ENCODE peak calls at places on chromosomes 6 and 20, in ten cellular contexts. M is Panc1, Y is PC-9, F is mesendoderm, Q is BJ, B is HAP-1, W is WERI-Rb-1, X is SK-N-SH, I is aorta, C is brain microvascular endothelial cell. H is an unnamed sample.

GRCh38 chr6:4607026-4607704 is 169.0 kb upstream of the CDYL start:
- DNase-seq in W (no peak), Y (peak; percentile 70), Q (peak; percentile 39), M (no peak), C (peak; percentile 20), X (no peak), F (no peak), B (no peak), I (peak; percentile 62), H (no peak)

GRCh38 chr20:57498425-57499400 is 26.2 kb downstream of the CTCFL start:
- DNase-seq in W (peak; percentile 70), M (no peak), C (peak; percentile 29), Q (no peak), I (no peak), X (peak; percentile 60), F (peak; percentile 79), Y (peak; percentile 27), B (no peak), H (no peak)

GRCh38 chr20:31712564-31713311 is 9.9 kb downstream of the BCL2L1 start:
- DNase-seq in F (peak; percentile 93), Q (no peak), Y (peak; percentile 90), W (no peak), M (no peak), X (no peak), B (peak; percentile 97), C (peak; percentile 63), I (peak; percentile 82), H (no peak)

GRCh38 chr6:1917628-1918371 is 308.1 kb downstream of the FOXC1 start:
- DNase-seq in X (no peak), Q (no peak), F (peak; percentile 67), C (peak; percentile 78), W (no peak), I (peak; percentile 70), B (no peak), M (peak; percentile 35), Y (peak; percentile 91), H (no peak)

GRCh38 chr6:141562801-141563763 is 569.6 kb upstream of the GJE1 start:
- DNase-seq in X (peak; percentile 55), B (peak; percentile 63), F (peak; percentile 86), M (peak; percentile 77), I (peak; percentile 62), Y (peak; percentile 46), W (peak; percentile 31), Q (peak; percentile 75), C (peak; percentile 54), H (peak; percentile 66)

GRCh38 chr6:123702943-123703342 is 66.2 kb upstream of the TRDN start:
- DNase-seq in X (no peak), B (no peak), Y (no peak), I (no peak), Q (no peak), M (no peak), F (no peak), C (no peak), W (no peak), H (no peak)

GRCh38 chr6:12504325-12504966 is 212.1 kb upstream of the PHACTR1 start:
- DNase-seq in W (peak; percentile 58), C (no peak), B (peak; percentile 6), I (no peak), Q (no peak), X (peak; percentile 20), F (peak; percentile 70), M (no peak), Y (no peak), H (no peak)

GRCh38 chr6:118902731-118903130 is 8.8 kb downstream of the ASF1A start:
- DNase-seq in Q (no peak), Y (no peak), X (no peak), W (no peak), M (no peak), B (no peak), C (peak; percentile 20), F (no peak), I (no peak), H (no peak)

GRCh38 chr6:107392069-107392468 is 67.3 kb downstream of the PDSS2 start:
- DNase-seq in X (no peak), I (no peak), Y (no peak), C (no peak), Q (no peak), F (peak; percentile 30), B (no peak), W (no peak), M (no peak), H (no peak)

GRCh38 chr20:9185511-9185910 is 116.6 kb downstream of the PLCB4 start:
- DNase-seq in B (no peak), X (no peak), C (peak; percentile 62), Q (no peak), W (no peak), M (no peak), I (no peak), F (peak; percentile 70), Y (no peak), H (no peak)

GRCh38 chr6:96613291-96613999 is 50.5 kb downstream of the FHL5 start:
- DNase-seq in I (no peak), Q (no peak), W (peak; percentile 84), Y (no peak), C (no peak), X (no peak), M (no peak), F (peak; percentile 4), B (no peak), H (no peak)

GRCh38 chr6:155077784-155078183 is 82.7 kb downstream of the TIAM2 start:
- DNase-seq in Y (no peak), X (no peak), W (no peak), Q (no peak), I (no peak), B (no peak), C (no peak), M (no peak), F (no peak), H (no peak)

GRCh38 chr20:59063358-59064213 is 21.0 kb upstream of the PRELID3B start:
- DNase-seq in M (no peak), F (peak; percentile 16), X (peak; percentile 45), B (peak; percentile 16), Q (no peak), Y (peak; percentile 49), W (peak; percentile 50), C (peak; percentile 48), I (no peak), H (no peak)

GRCh38 chr20:59807909-59808728 is 125.3 kb downstream of the SYCP2 start:
- DNase-seq in Y (no peak), F (no peak), I (no peak), C (no peak), W (no peak), B (no peak), M (no peak), X (peak; percentile 6), Q (no peak), H (no peak)

GRCh38 chr6:44400572-44400971 is 13.1 kb downstream of the CDC5L start:
- DNase-seq in C (no peak), Q (no peak), Y (no peak), M (no peak), F (no peak), X (no peak), I (no peak), W (no peak), B (no peak), H (no peak)
- H3K36me3 ChIP-seq in C (peaks cover 31% of the 10 kb centered on the region), Q (peaks cover 9% of the 10 kb centered on the region), Y (peaks cover 43% of the 10 kb centered on the region), M (peaks cover 52% of the 10 kb centered on the region), F (peaks cover 14% of the 10 kb centered on the region), X (peaks cover 77% of the 10 kb centered on the region), I (peaks cover 7% of the 10 kb centered on the region), W (peaks cover 94% of the 10 kb centered on the region), B (peaks cover 74% of the 10 kb centered on the region), H (peaks cover 47% of the 10 kb centered on the region)

GRCh38 chr6:10278786-10279185 is 136.1 kb downstream of the TFAP2A start:
- DNase-seq in Y (no peak), B (no peak), M (no peak), Q (no peak), F (no peak), X (no peak), C (no peak), W (no peak), I (no peak), H (no peak)
- H3K4me3 ChIP-seq in Y (no peak overlapping the region), B (no peak overlapping the region), M (no peak overlapping the region), Q (no peak overlapping the region), F (no peak overlapping the region), X (no peak overlapping the region), C (no peak overlapping the region), W (no peak overlapping the region), I (no peak overlapping the region), H (no peak overlapping the region)

DNA sequence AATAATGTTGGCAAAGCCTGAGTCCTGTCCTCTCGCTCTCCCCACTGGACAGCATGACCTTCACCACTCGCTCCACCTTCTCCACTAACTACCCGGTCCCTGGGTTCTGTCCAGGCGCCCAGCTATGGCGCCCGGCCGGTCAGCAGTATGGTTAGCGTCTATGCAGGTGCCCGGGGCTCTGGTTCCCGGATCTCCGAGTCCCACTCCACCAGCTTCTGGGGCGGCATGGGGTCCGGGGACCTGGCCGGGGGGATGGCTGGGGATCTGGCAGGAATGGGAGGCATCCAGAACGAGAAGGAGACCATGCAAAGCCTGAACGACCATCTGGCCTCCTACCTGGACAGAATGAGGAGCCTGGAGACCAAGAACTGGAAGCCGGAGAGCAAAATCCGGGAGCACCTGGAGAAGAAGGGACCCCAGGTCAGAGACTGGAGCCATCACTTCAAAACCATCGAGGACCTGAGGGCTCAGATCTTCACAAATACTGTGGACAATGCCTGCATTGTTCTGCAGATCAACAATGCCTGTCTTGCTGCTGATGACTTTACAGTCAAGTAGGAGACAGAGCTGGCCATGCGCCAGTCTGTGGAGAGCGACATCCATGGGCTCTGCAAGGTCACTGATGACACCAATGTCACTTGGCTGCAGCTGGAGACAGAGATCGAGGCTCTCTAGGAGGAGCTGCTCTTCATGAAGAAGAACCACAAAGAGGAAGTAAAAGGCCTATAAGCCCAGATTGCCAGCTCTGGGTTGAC is 20.7 kb downstream of the RNF114 start:
- DNase-seq in I (no peak), W (no peak), X (no peak), Q (no peak), B (no peak), F (no peak), Y (no peak), M (no peak), C (no peak), H (no peak)
- H3K36me3 ChIP-seq in I (peaks cover 5% of the 10 kb centered on the region), W (peaks cover 42% of the 10 kb centered on the region), X (peaks cover 60% of the 10 kb centered on the region), Q (peaks cover 29% of the 10 kb centered on the region), B (peaks cover 36% of the 10 kb centered on the region), F (peaks cover 6% of the 10 kb centered on the region), Y (peaks cover 32% of the 10 kb centered on the region), M (peaks cover 10% of the 10 kb centered on the region), C (peaks cover 44% of the 10 kb centered on the region), H (peaks cover 40% of the 10 kb centered on the region)

DNA sequence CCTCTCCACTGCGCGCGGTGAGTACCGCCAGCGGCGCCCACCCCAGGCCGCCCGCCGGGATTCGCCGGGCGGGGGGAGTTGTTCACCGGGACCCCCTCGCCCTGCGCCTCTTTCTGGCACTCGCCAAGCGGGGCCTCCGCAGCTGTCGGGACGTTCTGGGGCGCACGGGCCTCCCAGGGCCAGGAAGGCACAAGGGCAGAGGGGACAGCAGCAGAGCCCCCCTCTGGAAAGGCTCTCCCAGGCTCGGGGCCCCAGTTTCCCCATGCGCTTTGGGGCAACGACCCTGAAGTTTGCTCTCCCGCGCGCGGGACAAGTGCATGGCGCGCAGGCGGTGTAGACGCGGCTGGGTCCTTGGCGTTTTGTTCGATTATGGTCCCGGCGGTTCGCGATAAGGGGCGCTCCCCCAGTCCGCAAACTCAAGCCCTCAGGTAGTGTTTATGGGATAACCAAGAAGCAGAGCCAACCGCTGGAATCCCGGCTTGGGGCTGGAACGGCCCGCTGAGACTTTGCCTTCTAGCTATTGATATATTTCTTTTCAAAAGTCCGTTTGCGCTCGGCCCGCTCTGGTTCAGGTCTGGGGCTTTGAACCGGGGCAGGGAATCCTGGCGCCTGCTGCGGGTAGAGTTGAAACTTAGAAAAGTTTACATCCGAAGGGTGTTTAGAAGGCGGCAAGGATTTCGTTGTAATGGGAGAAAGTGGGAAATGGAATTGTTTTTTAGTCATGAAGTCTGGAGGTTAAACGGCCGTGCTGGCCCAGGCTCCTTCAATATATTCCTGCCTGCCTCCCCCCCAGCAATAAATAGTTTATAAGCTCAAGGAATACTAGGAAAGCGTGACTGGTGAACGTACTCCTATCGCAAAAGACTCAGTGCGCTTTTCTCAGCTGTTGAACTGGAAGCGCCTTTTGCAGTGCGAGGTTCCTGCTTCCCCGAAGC is 595 bp downstream of the EYA2 start:
- DNase-seq in Q (no peak), X (no peak), M (no peak), F (peak; percentile 32), B (no peak), W (peak; percentile 44), C (no peak), Y (no peak), I (peak; percentile 48), H (no peak)
- H3K4me3 ChIP-seq in Q (peak overlapping the region; percentile 40), X (no peak overlapping the region), M (peak overlapping the region; percentile 28), F (peak overlapping the region; percentile 2), B (no peak overlapping the region), W (peak overlapping the region; percentile 95), C (peak overlapping the region; percentile 3), Y (no peak overlapping the region), I (peak overlapping the region; percentile 57), H (no peak overlapping the region)

H was measured in CD4-positive, alpha-beta memory T cell.